ENCODE peak calls at places on chromosomes 6 and 20, in seven cellular contexts. E, X, G, P, Y, A and V are unnamed samples.

GRCh38 chr6:130150906-130151305 is 71.8 kb downstream of the SAMD3 start:
- DNase-seq in E (no peak), X (no peak), G (no peak), P (no peak), Y (no peak), A (no peak), V (no peak)

GRCh38 chr20:6708010-6708409 is 59.5 kb upstream of the BMP2 start:
- DNase-seq in E (no peak), X (peak), G (no peak), P (peak), Y (no peak), A (peak), V (no peak)

GRCh38 chr6:166168616-166169548 is 1.2 kb upstream of the TBXT start:
- DNase-seq in E (no peak), X (no peak), G (no peak), P (no peak), Y (no peak), A (no peak), V (peak)

GRCh38 chr6:161554883-161555282 is 281.0 kb upstream of the AGPAT4 start:
- DNase-seq in E (no peak), X (no peak), G (no peak), P (no peak), Y (no peak), A (no peak), V (no peak)

GRCh38 chr6:36119209-36119608 is 11.1 kb upstream of the MAPK13 start:
- DNase-seq in E (no peak), X (no peak), G (no peak), P (no peak), Y (no peak), A (no peak), V (no peak)

GRCh38 chr6:22828179-22829062 is 259.1 kb downstream of the HDGFL1 start:
- DNase-seq in E (peak), X (peak), G (no peak), P (peak), Y (peak), A (peak), V (peak)

GRCh38 chr6:155014715-155015300 is 19.7 kb downstream of the TIAM2 start:
- DNase-seq in E (no peak), X (no peak), G (no peak), P (peak), Y (peak), A (peak), V (no peak)

GRCh38 chr6:90375681-90376439 is 79.2 kb upstream of the BACH2 start:
- DNase-seq in E (no peak), X (no peak), G (no peak), P (peak), Y (no peak), A (peak), V (peak)

GRCh38 chr6:100116409-100117194 is 122.6 kb upstream of the MCHR2 start:
- DNase-seq in E (peak), X (peak), G (peak), P (peak), Y (peak), A (peak), V (no peak)

GRCh38 chr20:63665708-63666107 is 7.6 kb downstream of the RTEL1 start:
- DNase-seq in E (no peak), X (no peak), G (no peak), P (no peak), Y (no peak), A (no peak), V (no peak)

GRCh38 chr6:137680678-137681346 is 186.2 kb upstream of the TNFAIP3 start:
- DNase-seq in E (no peak), X (no peak), G (no peak), P (peak), Y (no peak), A (peak), V (no peak)

GRCh38 chr6:35668708-35669440 is 19.8 kb downstream of the FKBP5 start:
- DNase-seq in E (no peak), X (no peak), G (no peak), P (peak), Y (no peak), A (peak), V (peak)

GRCh38 chr20:38212806-38213606 is 47.5 kb downstream of the KIAA1755 start:
- DNase-seq in E (no peak), X (no peak), G (no peak), P (no peak), Y (no peak), A (no peak), V (peak)

GRCh38 chr6:129209355-129209754 is 326.4 kb downstream of the LAMA2 start:
- DNase-seq in E (no peak), X (no peak), G (no peak), P (peak), Y (no peak), A (peak), V (no peak)

GRCh38 chr6:18102783-18103509 is 19.5 kb downstream of the NHLRC1 start:
- DNase-seq in E (no peak), X (no peak), G (no peak), P (no peak), Y (no peak), A (no peak), V (no peak)

GRCh38 chr6:30494275-30494990 is 5.1 kb downstream of the HLA-E start:
- DNase-seq in E (no peak), X (no peak), G (no peak), P (no peak), Y (no peak), A (no peak), V (no peak)

GRCh38 chr6:47669684-47670515 is 28.5 kb upstream of the ADGRF4 start:
- DNase-seq in E (no peak), X (peak), G (no peak), P (no peak), Y (no peak), A (peak), V (peak)

GRCh38 chr20:60629206-60629605 is 622.9 kb upstream of the CDH4 start:
- DNase-seq in E (no peak), X (no peak), G (no peak), P (no peak), Y (no peak), A (no peak), V (no peak)

GRCh38 chr6:158784505-158784904 is 34.7 kb downstream of the EZR start:
- DNase-seq in E (no peak), X (peak), G (no peak), P (peak), Y (no peak), A (peak), V (no peak)

GRCh38 chr6:37648465-37649330 is 49.0 kb downstream of the MDGA1 start:
- DNase-seq in E (peak), X (no peak), G (no peak), P (no peak), Y (no peak), A (no peak), V (peak)

GRCh38 chr6:110270166-110270565 is 88.0 kb downstream of the METTL24 start:
- DNase-seq in E (no peak), X (no peak), G (no peak), P (peak), Y (no peak), A (peak), V (no peak)

GRCh38 chr20:57616143-57616951 is 3.9 kb downstream of the ZBP1 start:
- DNase-seq in E (no peak), X (no peak), G (no peak), P (no peak), Y (no peak), A (no peak), V (no peak)

GRCh38 chr20:44304383-44304782 is 6.6 kb downstream of the FITM2 start:
- DNase-seq in E (no peak), X (no peak), G (no peak), P (no peak), Y (no peak), A (no peak), V (no peak)

GRCh38 chr6:108940741-108941140 is 92.5 kb downstream of the ARMC2 start:
- DNase-seq in E (no peak), X (no peak), G (no peak), P (no peak), Y (no peak), A (no peak), V (no peak)

GRCh38 chr20:24918579-24919566 is 30.2 kb upstream of the CST7 start:
- DNase-seq in E (no peak), X (no peak), G (no peak), P (no peak), Y (no peak), A (no peak), V (no peak)

GRCh38 chr6:108684809-108685329 is 124.2 kb downstream of the FOXO3 start:
- DNase-seq in E (no peak), X (peak), G (no peak), P (peak), Y (peak), A (peak), V (peak)

GRCh38 chr20:57676517-57677322 is 33.1 kb downstream of the PMEPA1 start:
- DNase-seq in E (no peak), X (no peak), G (no peak), P (no peak), Y (no peak), A (no peak), V (no peak)

GRCh38 chr6:82260890-82261732 is 13.6 kb upstream of the IBTK start:
- DNase-seq in E (no peak), X (no peak), G (no peak), P (no peak), Y (no peak), A (peak), V (no peak)

GRCh38 chr20:62335532-62335931 is 31.6 kb downstream of the LAMA5 start:
- DNase-seq in E (no peak), X (no peak), G (no peak), P (no peak), Y (no peak), A (no peak), V (no peak)

GRCh38 chr20:50335105-50335504 is 144.5 kb downstream of the CEBPB start:
- DNase-seq in E (peak), X (peak), G (no peak), P (peak), Y (peak), A (peak), V (no peak)

GRCh38 chr6:84150680-84151079 is 76.8 kb downstream of the CEP162 start:
- DNase-seq in E (no peak), X (peak), G (no peak), P (peak), Y (no peak), A (peak), V (no peak)

GRCh38 chr6:17588011-17588410 is 12.1 kb upstream of the FAM8A1 start:
- DNase-seq in E (no peak), X (no peak), G (no peak), P (no peak), Y (no peak), A (no peak), V (no peak)

DNA sequence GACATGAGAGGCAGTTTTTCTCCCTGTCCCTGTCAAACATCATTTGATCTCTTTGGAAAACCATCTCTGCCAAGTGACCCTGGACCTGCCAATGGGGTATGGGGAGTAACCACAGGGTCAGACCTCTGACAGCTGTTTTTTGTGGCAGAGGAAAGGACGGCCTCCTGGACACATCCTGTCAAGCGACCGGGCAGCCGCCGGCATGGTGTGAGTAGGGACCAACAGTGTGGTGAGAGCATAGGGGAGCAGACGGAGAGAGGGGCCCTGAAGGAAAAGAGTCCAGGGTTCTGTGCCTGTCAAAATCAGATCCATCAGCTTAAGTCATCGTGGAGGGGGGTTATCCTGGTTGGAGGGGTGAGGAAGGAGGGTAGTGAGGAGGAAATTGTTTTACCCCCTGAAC is 10.1 kb downstream of the DNTTIP1 start:
- DNase-seq in E (no peak), X (no peak), G (no peak), P (no peak), Y (no peak), A (no peak), V (peak)
- H2AFZ ChIP-seq in E (no peak), X (no peak), G (no peak), P (no peak), Y (no peak), A (no peak), V (no peak)

GRCh38 chr20:47118201-47118600 is 223.6 kb downstream of the EYA2 start:
- DNase-seq in E (no peak), X (no peak), G (no peak), P (peak), Y (no peak), A (peak), V (no peak)

GRCh38 chr20:47117789-47118188 is 223.1 kb downstream of the EYA2 start:
- DNase-seq in E (no peak), X (no peak), G (no peak), P (peak), Y (no peak), A (peak), V (no peak)

GRCh38 chr20:47118641-47119040 is 224.0 kb downstream of the EYA2 start:
- DNase-seq in E (no peak), X (no peak), G (no peak), P (peak), Y (no peak), A (no peak), V (no peak)

GRCh38 chr20:47115694-47116093 is 221.1 kb downstream of the EYA2 start:
- DNase-seq in E (no peak), X (no peak), G (no peak), P (no peak), Y (no peak), A (no peak), V (no peak)

DNA sequence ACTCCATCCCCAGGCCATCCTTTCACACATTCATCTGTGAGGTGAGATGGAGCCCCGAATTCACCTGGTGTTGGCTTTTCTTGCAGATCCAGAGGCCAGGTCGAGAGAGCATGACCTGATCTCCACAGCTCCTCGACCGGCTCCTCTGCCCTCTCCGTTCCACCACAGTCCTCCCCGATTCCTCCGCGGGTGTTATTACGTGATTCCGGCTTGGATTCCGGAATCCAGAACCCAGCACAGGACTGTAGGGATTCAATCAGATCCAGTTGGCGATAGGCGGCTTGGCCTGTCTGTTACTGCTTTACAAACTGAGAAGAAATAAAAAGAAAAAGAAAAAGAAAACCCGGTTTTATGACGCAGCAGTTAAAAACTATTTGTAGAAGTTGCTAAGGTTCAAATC is 222.7 kb downstream of the EYA2 start:
- DNase-seq in E (no peak), X (no peak), G (no peak), P (no peak), Y (no peak), A (no peak), V (no peak)
- H2AFZ ChIP-seq in E (no peak), X (no peak), G (no peak), P (peak), Y (no peak), A (no peak), V (no peak)

GRCh38 chr6:74899416-74899815 is 306.4 kb downstream of the COL12A1 start:
- DNase-seq in E (no peak), X (peak), G (no peak), P (peak), Y (peak), A (peak), V (no peak)
- H2AFZ ChIP-seq in E (no peak), X (peak), G (no peak), P (peak), Y (no peak), A (no peak), V (peak)

GRCh38 chr6:104326173-104327001 is 533.3 kb downstream of the HACE1 start:
- DNase-seq in E (no peak), X (peak), G (no peak), P (no peak), Y (no peak), A (peak), V (peak)
- H2AFZ ChIP-seq in E (no peak), X (no peak), G (no peak), P (no peak), Y (no peak), A (no peak), V (no peak)

GRCh38 chr6:112362827-112363565 is 15.9 kb downstream of the RFPL4B start:
- DNase-seq in E (no peak), X (peak), G (no peak), P (peak), Y (no peak), A (peak), V (no peak)

GRCh38 chr6:112362027-112362795 is 15.1 kb downstream of the RFPL4B start:
- DNase-seq in E (no peak), X (no peak), G (no peak), P (no peak), Y (no peak), A (no peak), V (no peak)

GRCh38 chr6:112367655-112368054 is 20.5 kb downstream of the RFPL4B start:
- DNase-seq in E (no peak), X (no peak), G (no peak), P (no peak), Y (no peak), A (no peak), V (no peak)

GRCh38 chr6:112366695-112367546 is 19.8 kb downstream of the RFPL4B start:
- DNase-seq in E (no peak), X (no peak), G (no peak), P (no peak), Y (peak), A (no peak), V (no peak)

DNA sequence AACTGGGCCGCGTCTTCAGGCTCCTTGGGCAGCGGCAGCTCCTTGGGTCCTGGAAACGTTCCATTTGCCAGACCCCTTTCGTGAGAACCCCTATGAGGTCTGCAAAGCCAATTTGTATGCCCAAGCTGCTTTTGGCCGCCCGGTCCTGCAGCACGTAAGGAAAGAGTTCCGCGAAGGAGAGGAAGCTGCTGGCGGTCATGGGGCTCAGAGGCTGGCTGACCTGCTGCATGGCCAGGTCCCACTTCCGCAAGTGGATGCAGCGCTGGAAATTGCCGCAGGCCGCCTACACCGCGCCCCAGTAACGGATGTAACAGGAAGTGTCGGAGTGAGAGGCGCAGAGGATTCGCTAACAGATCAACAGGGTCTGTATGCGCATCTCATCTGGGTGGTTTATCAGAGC is 18.8 kb downstream of the RFPL4B start:
- DNase-seq in E (no peak), X (no peak), G (no peak), P (no peak), Y (no peak), A (no peak), V (no peak)
- H2AFZ ChIP-seq in E (no peak), X (no peak), G (no peak), P (no peak), Y (no peak), A (no peak), V (no peak)

GRCh38 chr6:135935951-135936601 is 84.6 kb downstream of the PDE7B start:
- DNase-seq in E (no peak), X (peak), G (no peak), P (peak), Y (peak), A (peak), V (peak)
- H2AFZ ChIP-seq in E (peak), X (peak), G (no peak), P (peak), Y (no peak), A (peak), V (peak)

GRCh38 chr6:169788809-169789145 is 37.4 kb downstream of the ERMARD start:
- DNase-seq in E (no peak), X (no peak), G (no peak), P (no peak), Y (no peak), A (no peak), V (no peak)

GRCh38 chr6:169789146-169789943 is 37.9 kb downstream of the ERMARD start:
- DNase-seq in E (no peak), X (no peak), G (no peak), P (no peak), Y (no peak), A (no peak), V (peak)

GRCh38 chr6:169791721-169792131 is 40.3 kb downstream of the ERMARD start:
- DNase-seq in E (no peak), X (no peak), G (no peak), P (no peak), Y (no peak), A (peak), V (no peak)

GRCh38 chr6:169792306-169793015 is 41.0 kb downstream of the ERMARD start:
- DNase-seq in E (no peak), X (no peak), G (no peak), P (no peak), Y (no peak), A (no peak), V (peak)

DNA sequence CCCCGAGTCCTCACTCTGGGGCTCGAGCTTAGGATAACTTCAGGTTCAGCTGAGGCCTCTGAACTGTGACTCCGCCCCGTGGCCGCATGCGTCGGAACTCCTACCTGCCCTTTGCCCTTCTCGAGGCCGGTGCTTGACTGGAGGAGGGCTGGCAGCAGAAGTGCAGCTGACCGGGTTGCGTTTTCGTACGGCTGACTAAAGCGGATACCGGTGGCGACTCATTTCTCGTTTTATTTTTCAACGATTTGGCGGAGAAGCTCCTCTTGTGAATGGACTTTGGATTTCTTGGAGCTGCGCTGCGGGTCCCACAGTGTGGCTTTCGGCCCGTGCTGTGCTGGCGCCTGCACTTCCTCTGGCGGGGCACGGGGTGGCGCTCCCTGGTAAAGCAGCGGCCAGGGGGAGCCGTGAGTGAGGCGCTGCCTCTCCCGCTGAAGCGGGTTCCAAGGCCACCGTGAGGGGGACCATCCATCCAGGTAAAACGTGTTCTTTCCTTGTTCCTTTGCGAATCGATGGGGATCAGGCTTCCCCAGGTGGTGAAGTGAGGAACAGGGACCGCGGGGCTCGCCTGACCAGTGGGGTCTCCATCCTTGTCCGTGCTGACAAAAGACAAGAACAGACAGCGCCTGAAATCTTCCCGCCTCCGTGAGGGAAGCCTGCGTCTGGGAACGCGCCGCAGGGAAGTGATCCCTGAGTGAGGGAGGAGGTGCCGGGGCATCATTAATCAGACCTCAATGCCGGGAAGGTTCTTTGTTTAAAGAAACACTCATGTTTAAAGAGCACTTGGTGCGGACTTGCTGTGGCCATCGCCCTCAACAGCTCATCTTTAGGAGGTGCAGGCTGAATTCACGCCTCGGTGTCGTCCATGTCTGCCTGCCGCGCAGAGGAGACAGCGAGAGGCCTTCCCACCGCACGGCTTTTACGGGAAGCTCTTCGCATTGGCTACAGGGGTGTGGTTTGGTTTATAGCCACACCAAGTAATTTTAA is 38.8 kb downstream of the ERMARD start:
- DNase-seq in E (peak), X (peak), G (peak), P (peak), Y (peak), A (peak), V (peak)
- H2AFZ ChIP-seq in E (peak), X (peak), G (peak), P (peak), Y (peak), A (peak), V (peak)

GRCh38 chr20:34516874-34517542 is 786 bp downstream of the DYNLRB1 start:
- DNase-seq in E (no peak), X (no peak), G (peak), P (no peak), Y (no peak), A (no peak), V (no peak)
- H2AFZ ChIP-seq in E (no peak), X (peak), G (peak), P (peak), Y (peak), A (no peak), V (peak)